ENCODE peak calls at places on chromosomes 2 and 18, in nine cellular contexts. R is OCI-LY7, Z is MCF 10A, Q is GM23338, F is transverse colon, M is nephron progenitor cell, G is IMR-90, S is Calu3, P is neural crest cell. O is an unnamed sample.

GRCh38 chr2:178298785-178299212 is 104.5 kb downstream of the OSBPL6 start:
- DNase-seq in R (no peak), Z (peak; percentile 94), Q (no peak), F (no peak), M (no peak), G (peak; percentile 48), S (no peak), P (no peak), O (no peak)

GRCh38 chr2:85318222-85319182 is 9.3 kb downstream of the TGOLN2 start:
- DNase-seq in R (no peak), Z (peak; percentile 81), Q (no peak), F (no peak), M (no peak), G (peak; percentile 91), S (no peak), P (no peak), O (no peak)

GRCh38 chr18:49250819-49251388 is 209.5 kb downstream of the DYM start:
- DNase-seq in R (peak; percentile 45), Z (peak; percentile 14), Q (peak; percentile 50), F (no peak), M (no peak), G (peak; percentile 47), S (peak; percentile 4), P (no peak), O (no peak)

GRCh38 chr2:11292464-11293255 is 51.8 kb downstream of the ROCK2 start:
- DNase-seq in R (no peak), Z (peak; percentile 10), Q (peak; percentile 54), F (no peak), M (no peak), G (peak; percentile 23), S (no peak), P (no peak), O (no peak)

GRCh38 chr2:21123473-21124393 is at the start of gene TDRD15:
- DNase-seq in R (no peak), Z (no peak), Q (no peak), F (no peak), M (no peak), G (no peak), S (no peak), P (no peak), O (no peak)

GRCh38 chr18:9838144-9838877 is 47.5 kb upstream of the TXNDC2 start:
- DNase-seq in R (no peak), Z (no peak), Q (peak; percentile 91), F (no peak), M (peak; percentile 29), G (no peak), S (peak; percentile 37), P (no peak), O (no peak)

GRCh38 chr2:131038258-131039100 is 54.8 kb downstream of the FAM168B start:
- DNase-seq in R (no peak), Z (no peak), Q (no peak), F (no peak), M (no peak), G (no peak), S (no peak), P (no peak), O (no peak)

GRCh38 chr2:12469053-12469625 is 247.6 kb upstream of the TRIB2 start:
- DNase-seq in R (no peak), Z (no peak), Q (no peak), F (no peak), M (no peak), G (peak; percentile 52), S (no peak), P (no peak), O (no peak)

GRCh38 chr2:236631361-236632291 is 62.0 kb downstream of the ACKR3 start:
- DNase-seq in R (no peak), Z (no peak), Q (no peak), F (no peak), M (no peak), G (no peak), S (no peak), P (no peak), O (no peak)

GRCh38 chr2:147223553-147223952 is 621.3 kb upstream of the ACVR2A start:
- DNase-seq in R (no peak), Z (no peak), Q (no peak), F (no peak), M (no peak), G (no peak), S (no peak), P (no peak), O (no peak)

GRCh38 chr18:57439985-57440330 is 4.8 kb downstream of the ONECUT2 start:
- DNase-seq in R (no peak), Z (no peak), Q (peak; percentile 50), F (no peak), M (no peak), G (no peak), S (no peak), P (no peak), O (no peak)

GRCh38 chr2:169360984-169361705 is 1.2 kb downstream of the LRP2 start:
- DNase-seq in R (no peak), Z (no peak), Q (peak; percentile 67), F (no peak), M (peak; percentile 35), G (no peak), S (no peak), P (peak; percentile 43), O (peak; percentile 38)
- TF ChIP-seq CTCF in R (no peak), Z (no peak), Q (no peak), F (no peak), M (no peak), G (no peak), S (no peak), P (no peak), O (no peak)

GRCh38 chr2:238015705-238016104 is 45.1 kb upstream of the SCLY start:
- DNase-seq in R (peak; percentile 13), Z (no peak), Q (no peak), F (no peak), M (no peak), G (no peak), S (no peak), P (no peak), O (no peak)
- TF ChIP-seq CTCF in R (peak; percentile 65), Z (no peak), Q (peak; percentile 43), F (no peak), M (no peak), G (no peak), S (no peak), P (peak; percentile 14), O (peak; percentile 37)

GRCh38 chr2:166516712-166517303 is 22.8 kb upstream of the SCN7A start:
- DNase-seq in R (peak; percentile 2), Z (peak; percentile 44), Q (peak; percentile 72), F (peak; percentile 14), M (peak; percentile 41), G (peak; percentile 40), S (peak; percentile 43), P (peak; percentile 42), O (no peak)
- TF ChIP-seq CTCF in R (peak; percentile 75), Z (peak; percentile 58), Q (peak; percentile 79), F (peak; percentile 48), M (peak; percentile 73), G (peak; percentile 60), S (peak; percentile 25), P (peak; percentile 75), O (peak; percentile 48)

GRCh38 chr2:44999540-44999939 is 9.7 kb downstream of the SIX2 start:
- DNase-seq in R (no peak), Z (no peak), Q (no peak), F (no peak), M (no peak), G (no peak), S (no peak), P (no peak), O (no peak)

GRCh38 chr2:45002661-45003210 is 6.5 kb downstream of the SIX2 start:
- DNase-seq in R (no peak), Z (no peak), Q (peak; percentile 53), F (no peak), M (no peak), G (no peak), S (no peak), P (no peak), O (no peak)

GRCh38 chr2:45000921-45001628 is 8.2 kb downstream of the SIX2 start:
- DNase-seq in R (no peak), Z (no peak), Q (peak; percentile 66), F (no peak), M (peak; percentile 64), G (no peak), S (peak; percentile 28), P (no peak), O (no peak)

GRCh38 chr2:45001629-45002385 is 7.4 kb downstream of the SIX2 start:
- DNase-seq in R (no peak), Z (no peak), Q (peak; percentile 72), F (no peak), M (no peak), G (no peak), S (peak; percentile 17), P (no peak), O (no peak)

DNA sequence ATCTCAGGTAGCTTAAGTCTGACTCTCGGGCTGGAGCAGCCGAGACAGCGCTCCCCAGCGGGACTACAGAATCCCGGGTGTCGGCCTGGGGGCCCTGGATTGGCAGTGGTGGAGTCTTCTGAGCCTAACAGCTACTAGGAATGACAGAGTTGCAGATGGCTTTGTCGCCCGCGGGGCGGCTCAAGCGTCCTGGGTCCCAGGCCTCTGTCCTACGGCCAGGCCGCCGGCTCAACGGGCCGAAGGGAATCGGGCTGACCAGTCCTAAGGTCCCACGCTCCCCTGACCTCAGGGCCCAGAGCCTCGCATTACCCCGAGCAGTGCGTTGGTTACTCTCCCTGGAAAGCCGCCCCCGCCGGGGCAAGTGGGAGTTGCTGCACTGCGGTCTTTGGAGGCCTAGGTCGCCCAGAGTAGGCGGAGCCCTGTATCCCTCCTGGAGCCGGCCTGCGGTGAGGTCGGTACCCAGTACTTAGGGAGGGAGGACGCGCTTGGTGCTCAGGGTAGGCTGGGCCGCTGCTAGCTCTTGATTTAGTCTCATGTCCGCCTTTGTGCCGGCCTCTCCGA is 8.8 kb downstream of the SIX2 start:
- DNase-seq in R (no peak), Z (no peak), Q (peak; percentile 88), F (no peak), M (peak; percentile 69), G (no peak), S (no peak), P (no peak), O (no peak)
- TF ChIP-seq CTCF in R (no peak), Z (no peak), Q (peak; percentile 15), F (no peak), M (no peak), G (no peak), S (no peak), P (peak; percentile 9), O (no peak)

GRCh38 chr2:201984800-201985525 is 48.7 kb upstream of the FZD7 start:
- DNase-seq in R (no peak), Z (no peak), Q (peak; percentile 48), F (peak; percentile 19), M (no peak), G (no peak), S (no peak), P (no peak), O (no peak)
- TF ChIP-seq CTCF in R (no peak), Z (no peak), Q (no peak), F (no peak), M (no peak), G (no peak), S (no peak), P (no peak), O (no peak)

GRCh38 chr18:35376742-35377695 is at the start of gene ZNF396:
- DNase-seq in R (peak; percentile 53), Z (peak; percentile 52), Q (peak; percentile 94), F (peak; percentile 89), M (peak; percentile 80), G (peak; percentile 27), S (peak; percentile 87), P (peak; percentile 63), O (peak; percentile 80)
- TF ChIP-seq CTCF in R (no peak), Z (no peak), Q (no peak), F (no peak), M (no peak), G (no peak), S (no peak), P (no peak), O (no peak)

GRCh38 chr2:218036371-218036770 is 32.7 kb upstream of the RUFY4 start:
- DNase-seq in R (no peak), Z (no peak), Q (peak; percentile 33), F (no peak), M (no peak), G (no peak), S (no peak), P (no peak), O (no peak)
- TF ChIP-seq CTCF in R (peak; percentile 35), Z (no peak), Q (peak; percentile 25), F (no peak), M (no peak), G (no peak), S (no peak), P (no peak), O (no peak)

O was measured in D721Med.